ENCODE peak calls at places on chromosomes 6 and 20, in ten cellular contexts. M, S, B, A, Y, R, K, V, I and Q are unnamed samples.
A peak's percentile ranks its signal among the peaks of the same experiment; 100 is the strongest.

GRCh38 chr6:155216312-155217028 is 47.3 kb upstream of the CLDN20 start:
- DNase-seq in M (peak; percentile 25), S (no peak), B (no peak), A (no peak), Y (no peak), R (no peak), K (peak; percentile 68), V (no peak), I (no peak), Q (no peak)

GRCh38 chr20:62160253-62160652 is 16.7 kb downstream of the SS18L1 start:
- DNase-seq in M (no peak), S (no peak), B (no peak), A (no peak), Y (no peak), R (no peak), K (no peak), V (no peak), I (no peak), Q (no peak)

GRCh38 chr6:144460224-144461095 is 175.3 kb downstream of the UTRN start:
- DNase-seq in M (no peak), S (no peak), B (no peak), A (peak; percentile 32), Y (no peak), R (no peak), K (no peak), V (no peak), I (no peak), Q (no peak)

GRCh38 chr20:1456300-1456699 is 10.3 kb downstream of the NSFL1C start:
- DNase-seq in M (no peak), S (no peak), B (no peak), A (no peak), Y (no peak), R (no peak), K (no peak), V (no peak), I (no peak), Q (no peak)

GRCh38 chr20:61601361-61601760 is 349.3 kb downstream of the CDH4 start:
- DNase-seq in M (no peak), S (no peak), B (no peak), A (no peak), Y (no peak), R (no peak), K (no peak), V (no peak), I (no peak), Q (no peak)

GRCh38 chr6:37920667-37921066 is 101.1 kb downstream of the ZFAND3 start:
- DNase-seq in M (no peak), S (no peak), B (no peak), A (no peak), Y (no peak), R (no peak), K (peak; percentile 33), V (no peak), I (no peak), Q (no peak)

GRCh38 chr6:11103065-11103464 is 8.5 kb downstream of the ERVFRD-1 start:
- DNase-seq in M (no peak), S (no peak), B (no peak), A (no peak), Y (no peak), R (no peak), K (no peak), V (no peak), I (no peak), Q (no peak)

GRCh38 chr6:3032986-3033385 is 33.3 kb downstream of the NQO2 start:
- DNase-seq in M (no peak), S (no peak), B (no peak), A (no peak), Y (no peak), R (no peak), K (no peak), V (no peak), I (no peak), Q (no peak)

GRCh38 chr6:22888147-22888831 is 318.9 kb downstream of the HDGFL1 start:
- DNase-seq in M (no peak), S (no peak), B (no peak), A (no peak), Y (no peak), R (no peak), K (no peak), V (no peak), I (no peak), Q (no peak)

GRCh38 chr20:58177799-58178198 is 50.7 kb downstream of the ANKRD60 start:
- DNase-seq in M (no peak), S (no peak), B (no peak), A (no peak), Y (no peak), R (no peak), K (no peak), V (no peak), I (no peak), Q (no peak)